ENCODE peak calls at places on chromosomes 5 and 9, in ten cellular contexts. One of them, this sample, is unnamed. For H3K9me3, the result is how much of the 10 kb centered on the place peaks cover.

GRCh38 chr5:95261369-95262175 is 23.3 kb downstream of the MCTP1 start:
- DNase-seq in tibial nerve: peak
- DNase-seq in IMR-90: peak
- DNase-seq in aorta: no peak
- DNase-seq in PC-3: peak
- DNase-seq in Panc1: peak
- DNase-seq in mucosa of descending colon: peak
- DNase-seq in Peyer's patch: no peak
- DNase-seq in breast epithelium: no peak
- DNase-seq in transverse colon: no peak
- DNase-seq in this sample: no peak

GRCh38 chr9:16125637-16126036 is 572.8 kb downstream of the CCDC171 start:
- DNase-seq in tibial nerve: no peak
- DNase-seq in IMR-90: peak
- DNase-seq in aorta: no peak
- DNase-seq in PC-3: no peak
- DNase-seq in Panc1: no peak
- DNase-seq in mucosa of descending colon: no peak
- DNase-seq in Peyer's patch: no peak
- DNase-seq in breast epithelium: no peak
- DNase-seq in transverse colon: no peak
- DNase-seq in this sample: no peak

GRCh38 chr9:89605181-89606048 is 603 bp downstream of the GADD45G start:
- DNase-seq in tibial nerve: peak
- DNase-seq in IMR-90: peak
- DNase-seq in aorta: peak
- DNase-seq in PC-3: peak
- DNase-seq in Panc1: no peak
- DNase-seq in mucosa of descending colon: peak
- DNase-seq in Peyer's patch: peak
- DNase-seq in breast epithelium: peak
- DNase-seq in transverse colon: peak
- DNase-seq in this sample: peak

GRCh38 chr9:118985851-118986250 is 383.4 kb downstream of the BRINP1 start:
- DNase-seq in tibial nerve: no peak
- DNase-seq in IMR-90: no peak
- DNase-seq in aorta: no peak
- DNase-seq in PC-3: no peak
- DNase-seq in Panc1: no peak
- DNase-seq in mucosa of descending colon: no peak
- DNase-seq in Peyer's patch: no peak
- DNase-seq in breast epithelium: no peak
- DNase-seq in transverse colon: no peak
- DNase-seq in this sample: no peak

GRCh38 chr5:15007549-15008142 is 136.1 kb upstream of the ANKH start:
- DNase-seq in tibial nerve: no peak
- DNase-seq in IMR-90: no peak
- DNase-seq in aorta: no peak
- DNase-seq in PC-3: no peak
- DNase-seq in Panc1: no peak
- DNase-seq in mucosa of descending colon: no peak
- DNase-seq in Peyer's patch: no peak
- DNase-seq in breast epithelium: no peak
- DNase-seq in transverse colon: no peak
- DNase-seq in this sample: no peak

GRCh38 chr5:57698785-57699184 is 216.2 kb upstream of the ACTBL2 start:
- DNase-seq in tibial nerve: no peak
- DNase-seq in IMR-90: no peak
- DNase-seq in aorta: no peak
- DNase-seq in PC-3: peak
- DNase-seq in Panc1: peak
- DNase-seq in mucosa of descending colon: no peak
- DNase-seq in Peyer's patch: no peak
- DNase-seq in breast epithelium: no peak
- DNase-seq in transverse colon: no peak
- DNase-seq in this sample: no peak

GRCh38 chr5:893137-893506 is 438 bp downstream of the TRIP13 start:
- DNase-seq in tibial nerve: no peak
- DNase-seq in IMR-90: no peak
- DNase-seq in aorta: no peak
- DNase-seq in PC-3: no peak
- DNase-seq in Panc1: no peak
- DNase-seq in mucosa of descending colon: no peak
- DNase-seq in Peyer's patch: no peak
- DNase-seq in breast epithelium: no peak
- DNase-seq in transverse colon: no peak
- DNase-seq in this sample: no peak

GRCh38 chr5:179287631-179288030 is 57.6 kb downstream of the ADAMTS2 start:
- DNase-seq in tibial nerve: no peak
- DNase-seq in IMR-90: no peak
- DNase-seq in aorta: peak
- DNase-seq in PC-3: no peak
- DNase-seq in Panc1: no peak
- DNase-seq in mucosa of descending colon: no peak
- DNase-seq in Peyer's patch: peak
- DNase-seq in breast epithelium: no peak
- DNase-seq in transverse colon: no peak
- DNase-seq in this sample: no peak

GRCh38 chr5:141427783-141428426 is 2.4 kb upstream of the PCDHGA12 start:
- DNase-seq in tibial nerve: no peak
- DNase-seq in IMR-90: no peak
- DNase-seq in aorta: no peak
- DNase-seq in PC-3: no peak
- DNase-seq in Panc1: no peak
- DNase-seq in mucosa of descending colon: no peak
- DNase-seq in Peyer's patch: no peak
- DNase-seq in breast epithelium: no peak
- DNase-seq in transverse colon: no peak
- DNase-seq in this sample: no peak

GRCh38 chr5:141420855-141421488 is at the start of gene PCDHGA11:
- DNase-seq in tibial nerve: peak
- DNase-seq in IMR-90: peak
- DNase-seq in aorta: no peak
- DNase-seq in PC-3: no peak
- DNase-seq in Panc1: no peak
- DNase-seq in mucosa of descending colon: peak
- DNase-seq in Peyer's patch: no peak
- DNase-seq in breast epithelium: no peak
- DNase-seq in transverse colon: no peak
- DNase-seq in this sample: no peak

GRCh38 chr5:141421489-141421855 is 621 bp downstream of the PCDHGA11 start:
- DNase-seq in tibial nerve: no peak
- DNase-seq in IMR-90: no peak
- DNase-seq in aorta: no peak
- DNase-seq in PC-3: no peak
- DNase-seq in Panc1: no peak
- DNase-seq in mucosa of descending colon: no peak
- DNase-seq in Peyer's patch: no peak
- DNase-seq in breast epithelium: no peak
- DNase-seq in transverse colon: no peak
- DNase-seq in this sample: no peak

GRCh38 chr5:141419074-141419880 is 1.6 kb upstream of the PCDHGA11 start:
- DNase-seq in tibial nerve: no peak
- DNase-seq in IMR-90: no peak
- DNase-seq in aorta: no peak
- DNase-seq in PC-3: no peak
- DNase-seq in Panc1: no peak
- DNase-seq in mucosa of descending colon: no peak
- DNase-seq in Peyer's patch: no peak
- DNase-seq in breast epithelium: no peak
- DNase-seq in transverse colon: no peak
- DNase-seq in this sample: no peak

DNA sequence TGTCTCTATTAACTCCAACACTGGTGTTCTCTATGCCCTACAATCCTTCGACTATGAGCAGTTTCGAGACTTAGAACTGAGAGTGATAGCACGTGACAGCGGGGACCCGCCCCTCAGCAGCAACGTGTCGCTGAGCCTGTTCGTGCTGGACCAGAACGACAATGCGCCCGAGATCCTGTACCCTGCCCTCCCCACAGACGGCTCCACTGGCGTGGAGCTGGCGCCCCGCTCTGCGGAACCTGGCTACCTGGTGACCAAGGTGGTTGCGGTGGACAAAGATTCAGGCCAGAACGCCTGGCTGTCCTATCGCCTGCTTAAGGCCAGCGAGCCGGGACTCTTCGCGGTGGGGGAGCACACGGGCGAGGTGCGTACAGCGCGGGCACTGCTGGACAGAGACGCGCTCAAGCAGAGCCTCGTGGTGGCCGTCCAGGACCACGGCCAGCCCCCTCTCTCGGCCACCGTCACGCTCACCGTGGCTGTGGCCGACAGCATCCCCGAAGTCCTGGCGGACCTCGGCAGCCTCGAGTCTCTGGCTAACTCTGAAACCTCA is 2.0 kb downstream of the PCDHGA11 start:
- DNase-seq in tibial nerve: no peak
- DNase-seq in IMR-90: no peak
- DNase-seq in aorta: no peak
- DNase-seq in PC-3: no peak
- DNase-seq in Panc1: no peak
- DNase-seq in mucosa of descending colon: no peak
- DNase-seq in Peyer's patch: no peak
- DNase-seq in breast epithelium: no peak
- DNase-seq in transverse colon: no peak
- DNase-seq in this sample: no peak
- H3K9me3 ChIP-seq in tibial nerve: under half
- H3K9me3 ChIP-seq in IMR-90: half or more
- H3K9me3 ChIP-seq in aorta: under half
- H3K9me3 ChIP-seq in PC-3: under half
- H3K9me3 ChIP-seq in Panc1: under half
- H3K9me3 ChIP-seq in mucosa of descending colon: half or more
- H3K9me3 ChIP-seq in Peyer's patch: under half
- H3K9me3 ChIP-seq in breast epithelium: half or more
- H3K9me3 ChIP-seq in transverse colon: half or more
- H3K9me3 ChIP-seq in this sample: under half

DNA sequence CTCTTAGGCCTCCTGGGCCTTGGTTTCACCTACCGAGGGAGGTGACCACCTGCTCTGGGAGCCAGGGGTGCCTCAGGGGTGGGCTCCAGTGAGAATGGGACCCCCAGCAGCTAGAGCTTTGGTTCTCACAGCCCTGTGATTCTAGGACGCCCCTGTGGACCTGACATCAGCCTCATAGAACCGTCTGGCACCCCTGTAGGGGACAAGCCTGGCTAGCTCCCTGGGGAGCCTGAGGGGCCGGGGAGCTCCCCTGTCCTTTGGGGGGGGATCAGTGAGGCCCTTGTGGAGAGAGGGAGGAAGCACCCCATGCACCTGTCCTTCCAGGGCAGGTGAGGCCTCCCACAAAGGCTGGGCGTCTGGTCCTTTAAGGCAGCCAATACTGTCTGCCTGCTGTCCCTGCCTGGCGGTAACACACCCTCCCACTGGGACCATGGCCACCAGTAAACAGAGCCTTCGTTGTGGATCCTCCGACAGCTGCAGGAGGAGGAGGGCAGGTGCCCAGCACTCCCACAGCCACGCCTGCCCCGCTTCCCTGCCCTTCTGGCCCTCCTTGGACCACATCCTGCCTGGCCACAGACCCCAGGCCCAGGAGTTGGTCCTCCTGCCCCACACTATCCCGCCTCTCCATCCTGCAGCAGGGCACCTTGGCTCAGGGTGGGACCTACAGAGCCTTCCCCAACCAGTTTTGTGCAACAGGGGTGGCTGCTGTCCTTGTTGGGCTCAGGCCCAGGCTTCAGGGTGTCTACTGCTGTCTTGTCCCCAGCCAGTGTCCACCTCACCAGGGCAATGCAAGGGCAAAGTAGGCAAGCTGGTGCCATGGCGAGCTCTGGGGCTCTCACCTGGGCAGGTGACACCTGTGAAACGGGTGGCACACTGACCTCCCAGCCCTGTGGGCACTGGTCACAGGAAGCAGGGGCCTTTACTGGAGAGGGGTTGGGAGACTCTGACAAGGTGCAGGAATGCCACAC is 3.0 kb upstream of the TUBB4B start:
- DNase-seq in tibial nerve: no peak
- DNase-seq in IMR-90: no peak
- DNase-seq in aorta: no peak
- DNase-seq in PC-3: peak
- DNase-seq in Panc1: no peak
- DNase-seq in mucosa of descending colon: peak
- DNase-seq in Peyer's patch: peak
- DNase-seq in breast epithelium: peak
- DNase-seq in transverse colon: peak
- DNase-seq in this sample: no peak
- H3K4me3 ChIP-seq in tibial nerve: no peak
- H3K4me3 ChIP-seq in IMR-90: no peak
- H3K4me3 ChIP-seq in aorta: no peak
- H3K4me3 ChIP-seq in PC-3: no peak
- H3K4me3 ChIP-seq in Panc1: no peak
- H3K4me3 ChIP-seq in mucosa of descending colon: no peak
- H3K4me3 ChIP-seq in Peyer's patch: no peak
- H3K4me3 ChIP-seq in breast epithelium: no peak
- H3K4me3 ChIP-seq in transverse colon: no peak
- H3K4me3 ChIP-seq in this sample: no peak

DNA sequence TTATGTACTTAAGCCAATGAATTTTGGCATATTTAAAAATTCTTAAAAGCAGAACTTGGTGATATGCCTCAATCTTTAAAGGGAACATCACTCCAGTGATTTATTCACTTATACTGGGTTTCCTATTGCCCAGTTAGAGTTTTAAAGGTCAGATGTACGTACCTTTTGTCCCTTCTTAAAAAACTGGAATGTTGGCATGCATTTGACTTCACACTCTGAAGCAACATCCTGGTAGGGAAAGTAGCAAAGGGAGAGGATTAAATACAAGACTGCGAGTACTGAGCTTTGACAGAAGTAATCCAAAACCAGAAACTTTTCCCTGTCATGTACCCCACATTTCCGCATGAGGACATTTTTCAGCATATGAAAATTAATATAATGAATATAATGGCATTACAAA is 11.7 kb downstream of the TXN start:
- DNase-seq in tibial nerve: no peak
- DNase-seq in IMR-90: no peak
- DNase-seq in aorta: no peak
- DNase-seq in PC-3: no peak
- DNase-seq in Panc1: no peak
- DNase-seq in mucosa of descending colon: no peak
- DNase-seq in Peyer's patch: no peak
- DNase-seq in breast epithelium: no peak
- DNase-seq in transverse colon: no peak
- DNase-seq in this sample: no peak
- H3K9me3 ChIP-seq in tibial nerve: under half
- H3K9me3 ChIP-seq in IMR-90: under half
- H3K9me3 ChIP-seq in aorta: under half
- H3K9me3 ChIP-seq in PC-3: under half
- H3K9me3 ChIP-seq in Panc1: under half
- H3K9me3 ChIP-seq in mucosa of descending colon: under half
- H3K9me3 ChIP-seq in Peyer's patch: under half
- H3K9me3 ChIP-seq in breast epithelium: under half
- H3K9me3 ChIP-seq in transverse colon: under half
- H3K9me3 ChIP-seq in this sample: under half

GRCh38 chr5:62561896-62562295 is 16.7 kb upstream of the LRRC70 start:
- DNase-seq in tibial nerve: no peak
- DNase-seq in IMR-90: no peak
- DNase-seq in aorta: no peak
- DNase-seq in PC-3: no peak
- DNase-seq in Panc1: no peak
- DNase-seq in mucosa of descending colon: no peak
- DNase-seq in Peyer's patch: no peak
- DNase-seq in breast epithelium: no peak
- DNase-seq in transverse colon: no peak
- DNase-seq in this sample: no peak

GRCh38 chr5:62558941-62559340 is 19.7 kb upstream of the LRRC70 start:
- DNase-seq in tibial nerve: no peak
- DNase-seq in IMR-90: no peak
- DNase-seq in aorta: no peak
- DNase-seq in PC-3: no peak
- DNase-seq in Panc1: no peak
- DNase-seq in mucosa of descending colon: no peak
- DNase-seq in Peyer's patch: no peak
- DNase-seq in breast epithelium: no peak
- DNase-seq in transverse colon: no peak
- DNase-seq in this sample: no peak

GRCh38 chr5:62564101-62564500 is 14.5 kb upstream of the LRRC70 start:
- DNase-seq in tibial nerve: no peak
- DNase-seq in IMR-90: no peak
- DNase-seq in aorta: no peak
- DNase-seq in PC-3: no peak
- DNase-seq in Panc1: no peak
- DNase-seq in mucosa of descending colon: no peak
- DNase-seq in Peyer's patch: no peak
- DNase-seq in breast epithelium: no peak
- DNase-seq in transverse colon: no peak
- DNase-seq in this sample: no peak

GRCh38 chr5:62562867-62563266 is 15.8 kb upstream of the LRRC70 start:
- DNase-seq in tibial nerve: no peak
- DNase-seq in IMR-90: no peak
- DNase-seq in aorta: no peak
- DNase-seq in PC-3: no peak
- DNase-seq in Panc1: no peak
- DNase-seq in mucosa of descending colon: no peak
- DNase-seq in Peyer's patch: no peak
- DNase-seq in breast epithelium: no peak
- DNase-seq in transverse colon: no peak
- DNase-seq in this sample: no peak

DNA sequence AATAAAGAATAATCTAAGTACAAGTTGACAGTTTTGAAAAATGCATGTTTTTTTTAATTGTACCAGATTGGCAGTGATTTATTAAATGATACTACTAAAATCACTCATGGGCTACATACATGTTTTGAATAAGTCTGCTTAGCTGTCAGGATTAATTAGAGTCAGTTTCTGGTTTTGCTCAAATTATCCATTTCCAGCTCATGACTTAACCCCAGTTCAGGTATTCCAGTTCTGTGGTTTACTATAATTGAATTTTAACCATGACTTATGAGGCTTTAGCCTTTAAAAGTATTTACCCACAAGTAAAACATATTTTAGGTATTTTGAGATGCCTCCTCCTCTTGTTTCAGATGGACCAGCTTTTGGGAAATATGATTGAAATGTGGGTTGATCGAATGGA is 17.8 kb upstream of the LRRC70 start:
- DNase-seq in tibial nerve: no peak
- DNase-seq in IMR-90: no peak
- DNase-seq in aorta: no peak
- DNase-seq in PC-3: no peak
- DNase-seq in Panc1: no peak
- DNase-seq in mucosa of descending colon: no peak
- DNase-seq in Peyer's patch: no peak
- DNase-seq in breast epithelium: no peak
- DNase-seq in transverse colon: no peak
- DNase-seq in this sample: no peak
- H3K4me3 ChIP-seq in tibial nerve: no peak
- H3K4me3 ChIP-seq in IMR-90: no peak
- H3K4me3 ChIP-seq in aorta: no peak
- H3K4me3 ChIP-seq in PC-3: no peak
- H3K4me3 ChIP-seq in Panc1: no peak
- H3K4me3 ChIP-seq in mucosa of descending colon: no peak
- H3K4me3 ChIP-seq in Peyer's patch: no peak
- H3K4me3 ChIP-seq in breast epithelium: no peak
- H3K4me3 ChIP-seq in transverse colon: no peak
- H3K4me3 ChIP-seq in this sample: no peak